ENCODE peak calls at places on chromosomes 7 and 10, in nine cellular contexts. U is osteocyte, G is A549, E is transverse colon, H is Panc1, J is RWPE1, D is MCF 10A, B is sigmoid colon, I is cardiac muscle cell. W is an unnamed sample.

GRCh38 chr7:108102913-108103312 is 27.2 kb downstream of the LAMB4 start:
- DNase-seq in U (no peak), G (no peak), E (no peak), H (no peak), J (no peak), D (no peak), B (no peak), I (no peak), W (no peak)

GRCh38 chr10:96370575-96371157 is 11.9 kb upstream of the OPALIN start:
- DNase-seq in U (no peak), G (peak), E (peak), H (peak), J (peak), D (peak), B (no peak), I (peak), W (no peak)

GRCh38 chr10:43843331-43844101 is 194.8 kb upstream of the ZNF32 start:
- DNase-seq in U (no peak), G (no peak), E (no peak), H (no peak), J (no peak), D (peak), B (peak), I (no peak), W (no peak)

GRCh38 chr10:125149278-125150047 is 10.9 kb downstream of the CTBP2 start:
- DNase-seq in U (no peak), G (peak), E (peak), H (peak), J (peak), D (peak), B (peak), I (no peak), W (peak)

GRCh38 chr7:158129037-158130022 is 458.3 kb downstream of the PTPRN2 start:
- DNase-seq in U (no peak), G (no peak), E (no peak), H (no peak), J (no peak), D (no peak), B (peak), I (no peak), W (no peak)

GRCh38 chr10:60733826-60734225 is 44.5 kb upstream of the CDK1 start:
- DNase-seq in U (no peak), G (no peak), E (no peak), H (no peak), J (no peak), D (no peak), B (no peak), I (no peak), W (no peak)

GRCh38 chr7:77409005-77409738 is 7.0 kb downstream of the GSAP start:
- DNase-seq in U (no peak), G (no peak), E (no peak), H (peak), J (no peak), D (peak), B (no peak), I (no peak), W (no peak)

GRCh38 chr7:13041368-13041988 is 354.0 kb downstream of the ARL4A start:
- DNase-seq in U (no peak), G (no peak), E (no peak), H (no peak), J (no peak), D (no peak), B (no peak), I (no peak), W (no peak)

GRCh38 chr7:37344886-37345579 is 103.6 kb downstream of the ELMO1 start:
- DNase-seq in U (no peak), G (no peak), E (no peak), H (no peak), J (no peak), D (no peak), B (no peak), I (no peak), W (no peak)

GRCh38 chr10:107546239-107546638 is 381.7 kb upstream of the SORCS1 start:
- DNase-seq in U (no peak), G (no peak), E (no peak), H (no peak), J (peak), D (peak), B (no peak), I (no peak), W (no peak)

GRCh38 chr10:119680050-119680449 is 28.9 kb downstream of the BAG3 start:
- DNase-seq in U (no peak), G (peak), E (no peak), H (no peak), J (peak), D (peak), B (no peak), I (no peak), W (no peak)

GRCh38 chr10:32056136-32057040 is at the start of gene KIF5B:
- DNase-seq in U (peak), G (peak), E (peak), H (no peak), J (peak), D (peak), B (peak), I (peak), W (peak)

GRCh38 chr10:47361293-47361692 is 13.1 kb downstream of the RBP3 start:
- DNase-seq in U (no peak), G (peak), E (peak), H (no peak), J (peak), D (peak), B (no peak), I (peak), W (no peak)

GRCh38 chr7:151381333-151382078 is 28.3 kb downstream of the WDR86 start:
- DNase-seq in U (no peak), G (no peak), E (peak), H (no peak), J (no peak), D (no peak), B (no peak), I (peak), W (no peak)

GRCh38 chr10:73991846-73992245 is 6.1 kb upstream of the VCL start:
- DNase-seq in U (no peak), G (no peak), E (peak), H (no peak), J (peak), D (no peak), B (no peak), I (no peak), W (no peak)

GRCh38 chr10:92688927-92689662 is 660 bp upstream of the HHEX start:
- DNase-seq in U (no peak), G (no peak), E (peak), H (no peak), J (no peak), D (no peak), B (peak), I (peak), W (no peak)
- TF ChIP-seq CTCF in U (peak), G (peak), E (no peak), H (peak), J (no peak), D (no peak), B (no peak), I (peak), W (no peak)

GRCh38 chr7:119522263-119522662 is 750.7 kb upstream of the KCND2 start:
- DNase-seq in U (no peak), G (no peak), E (no peak), H (no peak), J (no peak), D (no peak), B (no peak), I (no peak), W (no peak)

GRCh38 chr7:119522698-119523097 is 750.3 kb upstream of the KCND2 start:
- DNase-seq in U (no peak), G (no peak), E (no peak), H (no peak), J (no peak), D (no peak), B (no peak), I (no peak), W (no peak)
- TF ChIP-seq CTCF in U (no peak), G (no peak), E (no peak), H (no peak), J (no peak), D (no peak), B (no peak), I (no peak), W (no peak)

DNA sequence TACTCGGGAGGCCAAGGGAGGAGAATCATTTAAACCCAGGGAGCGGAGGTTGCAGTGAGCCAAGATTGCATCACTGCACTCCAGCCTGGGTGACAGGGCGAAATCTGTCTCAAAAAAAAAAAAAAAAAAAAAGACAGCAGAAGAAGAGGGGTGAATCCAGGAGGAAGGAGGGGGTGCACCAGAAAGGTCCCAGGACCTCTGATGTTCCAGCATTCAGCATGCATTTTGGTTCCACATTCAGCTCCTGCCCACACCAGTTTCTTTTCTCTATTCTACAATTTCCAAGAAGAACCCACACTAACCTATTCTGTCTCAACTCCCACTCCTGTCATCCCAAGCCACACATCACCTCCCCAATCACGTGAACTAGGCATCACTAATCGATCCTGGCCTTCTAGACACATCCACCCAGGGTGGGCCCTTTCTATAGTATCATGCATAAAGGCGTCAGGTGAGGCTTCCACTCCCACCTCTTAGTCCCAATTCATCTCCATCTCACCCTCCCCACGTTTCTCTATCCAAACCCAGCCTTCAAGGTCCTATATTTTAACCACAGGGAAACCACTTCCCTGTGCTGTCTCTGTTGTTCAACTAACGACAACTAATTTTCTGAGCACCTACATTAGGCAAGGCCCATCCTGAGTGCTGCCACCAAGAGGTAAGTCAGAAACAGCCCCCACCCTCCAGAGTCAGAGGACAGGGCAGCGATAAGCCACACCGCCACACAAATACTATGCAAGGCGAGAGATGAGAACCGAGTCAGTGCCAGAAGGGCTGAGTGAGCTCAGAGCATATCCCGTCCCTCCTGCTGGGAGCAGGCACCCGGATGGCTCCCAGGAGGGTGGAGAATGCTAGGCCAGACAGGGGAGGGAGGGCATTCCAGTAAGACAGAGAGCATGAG is 2.2 kb downstream of the ANXA11 start:
- DNase-seq in U (peak), G (no peak), E (peak), H (no peak), J (peak), D (peak), B (peak), I (peak), W (no peak)
- TF ChIP-seq CTCF in U (peak), G (peak), E (no peak), H (peak), J (no peak), D (peak), B (no peak), I (peak), W (no peak)

DNA sequence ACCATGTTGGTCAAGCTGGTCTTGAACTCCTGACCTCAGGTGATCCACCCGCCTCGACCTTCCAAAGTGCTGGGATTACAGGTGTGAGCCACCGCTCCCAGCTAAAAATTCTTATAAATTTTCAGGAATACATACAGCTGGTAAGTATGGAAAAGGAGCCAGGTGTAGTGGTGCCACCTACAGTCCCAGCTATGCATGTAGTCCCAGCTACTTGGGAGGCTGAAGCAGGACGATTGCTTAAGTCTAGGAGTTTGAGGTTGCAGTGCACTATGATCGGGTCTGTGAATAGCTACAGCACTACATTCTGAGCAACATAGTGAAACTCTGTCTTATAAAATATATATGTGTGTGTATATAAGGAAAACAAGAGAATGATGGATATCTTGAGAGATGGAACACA is 19.0 kb downstream of the LDB1 start:
- DNase-seq in U (no peak), G (no peak), E (no peak), H (no peak), J (no peak), D (peak), B (no peak), I (no peak), W (no peak)
- TF ChIP-seq CTCF in U (no peak), G (no peak), E (no peak), H (no peak), J (no peak), D (no peak), B (no peak), I (no peak), W (no peak)

GRCh38 chr10:17239671-17240460 is 11.8 kb downstream of the VIM start:
- DNase-seq in U (no peak), G (no peak), E (no peak), H (no peak), J (no peak), D (no peak), B (no peak), I (no peak), W (no peak)
- TF ChIP-seq CTCF in U (no peak), G (no peak), E (no peak), H (no peak), J (no peak), D (no peak), B (no peak), I (no peak), W (no peak)

DNA sequence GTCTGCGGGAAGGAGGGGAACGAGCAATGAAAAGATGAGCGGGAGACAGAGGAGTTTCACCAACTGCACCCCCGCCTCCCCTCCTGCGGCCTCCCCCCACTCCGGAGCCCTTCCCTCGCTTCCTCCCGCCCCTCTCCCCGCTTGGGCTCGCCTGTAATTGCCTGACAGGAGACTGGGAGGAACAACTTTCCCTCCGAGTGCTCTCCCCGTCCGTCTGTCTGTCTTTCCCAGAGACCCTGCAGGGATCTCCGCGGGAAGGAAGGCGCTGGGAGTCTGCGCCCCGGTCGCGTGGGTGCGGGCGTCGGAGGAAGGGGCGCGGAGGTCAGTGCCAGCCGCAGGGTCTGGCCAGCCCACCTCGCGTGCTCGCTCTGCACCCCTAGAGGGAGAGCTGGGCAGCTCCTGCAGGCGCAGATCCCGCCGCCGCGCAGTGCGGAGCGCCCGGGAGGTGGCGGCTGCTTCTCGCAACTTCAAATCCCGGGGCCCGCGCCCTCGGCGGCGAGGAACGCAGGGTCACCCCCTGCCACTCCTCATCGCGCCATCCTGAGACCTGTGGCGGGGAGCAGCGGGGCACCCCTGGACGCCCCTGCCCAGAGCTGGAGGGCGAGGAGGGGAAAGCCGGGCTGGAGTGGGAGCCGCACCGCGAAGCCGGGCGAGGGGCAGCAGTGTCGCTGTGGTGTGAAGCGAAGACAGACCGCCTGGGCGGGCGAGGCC is 527 bp upstream of the NRP1 start:
- DNase-seq in U (peak), G (peak), E (peak), H (no peak), J (peak), D (peak), B (peak), I (peak), W (no peak)
- TF ChIP-seq CTCF in U (peak), G (peak), E (peak), H (peak), J (peak), D (peak), B (peak), I (peak), W (peak)

GRCh38 chr10:92304061-92304460 is 13.1 kb downstream of the MARCHF5 start:
- DNase-seq in U (no peak), G (no peak), E (no peak), H (no peak), J (no peak), D (no peak), B (no peak), I (no peak), W (no peak)

GRCh38 chr10:92305133-92306072 is 14.4 kb downstream of the MARCHF5 start:
- DNase-seq in U (no peak), G (no peak), E (no peak), H (no peak), J (no peak), D (no peak), B (no peak), I (no peak), W (no peak)

GRCh38 chr10:92313750-92314149 is 22.8 kb downstream of the MARCHF5 start:
- DNase-seq in U (no peak), G (no peak), E (no peak), H (no peak), J (no peak), D (no peak), B (no peak), I (no peak), W (no peak)

GRCh38 chr10:92309273-92309672 is 18.3 kb downstream of the MARCHF5 start:
- DNase-seq in U (no peak), G (no peak), E (no peak), H (no peak), J (no peak), D (no peak), B (no peak), I (no peak), W (no peak)
- TF ChIP-seq CTCF in U (no peak), G (no peak), E (no peak), H (no peak), J (no peak), D (no peak), B (no peak), I (no peak), W (no peak)